ENCODE peak calls at places on chromosome 13, in nine cellular contexts. One of them, this sample, is unnamed.

GRCh38 chr13:83372786-83373185 is 509.5 kb downstream of the SLITRK1 start:
- DNase-seq in uterus: no peak
- DNase-seq in SK-N-SH: no peak
- DNase-seq in BJ: no peak
- DNase-seq in lower leg skin: no peak
- DNase-seq in fibroblast of mammary gland: peak
- DNase-seq in AG10803: peak
- DNase-seq in breast epithelium: no peak
- DNase-seq in neural progenitor cell: no peak
- DNase-seq in this sample: no peak

GRCh38 chr13:95679722-95680121 is 2.8 kb downstream of the DNAJC3 start:
- DNase-seq in uterus: no peak
- DNase-seq in SK-N-SH: no peak
- DNase-seq in BJ: no peak
- DNase-seq in lower leg skin: no peak
- DNase-seq in fibroblast of mammary gland: no peak
- DNase-seq in AG10803: no peak
- DNase-seq in breast epithelium: no peak
- DNase-seq in neural progenitor cell: no peak
- DNase-seq in this sample: no peak

GRCh38 chr13:94416454-94417080 is 62.9 kb downstream of the DCT start:
- DNase-seq in uterus: no peak
- DNase-seq in SK-N-SH: peak
- DNase-seq in BJ: no peak
- DNase-seq in lower leg skin: no peak
- DNase-seq in fibroblast of mammary gland: peak
- DNase-seq in AG10803: no peak
- DNase-seq in breast epithelium: no peak
- DNase-seq in neural progenitor cell: peak
- DNase-seq in this sample: no peak

GRCh38 chr13:24050292-24050711 is 110.2 kb upstream of the SPATA13 start:
- DNase-seq in uterus: peak
- DNase-seq in SK-N-SH: no peak
- DNase-seq in BJ: no peak
- DNase-seq in lower leg skin: no peak
- DNase-seq in fibroblast of mammary gland: peak
- DNase-seq in AG10803: peak
- DNase-seq in breast epithelium: peak
- DNase-seq in neural progenitor cell: no peak
- DNase-seq in this sample: no peak

GRCh38 chr13:100662470-100663211 is 12.0 kb downstream of the TMTC4 start:
- DNase-seq in uterus: no peak
- DNase-seq in SK-N-SH: no peak
- DNase-seq in BJ: no peak
- DNase-seq in lower leg skin: no peak
- DNase-seq in fibroblast of mammary gland: no peak
- DNase-seq in AG10803: no peak
- DNase-seq in breast epithelium: no peak
- DNase-seq in neural progenitor cell: no peak
- DNase-seq in this sample: no peak

GRCh38 chr13:75685239-75685697 is 49.1 kb downstream of the LMO7 start:
- DNase-seq in uterus: no peak
- DNase-seq in SK-N-SH: no peak
- DNase-seq in BJ: peak
- DNase-seq in lower leg skin: no peak
- DNase-seq in fibroblast of mammary gland: peak
- DNase-seq in AG10803: peak
- DNase-seq in breast epithelium: no peak
- DNase-seq in neural progenitor cell: peak
- DNase-seq in this sample: no peak

GRCh38 chr13:22936228-22936627 is 244.6 kb upstream of the SGCG start:
- DNase-seq in uterus: no peak
- DNase-seq in SK-N-SH: no peak
- DNase-seq in BJ: no peak
- DNase-seq in lower leg skin: no peak
- DNase-seq in fibroblast of mammary gland: no peak
- DNase-seq in AG10803: no peak
- DNase-seq in breast epithelium: no peak
- DNase-seq in neural progenitor cell: no peak
- DNase-seq in this sample: no peak

GRCh38 chr13:66644855-66645460 is 585.2 kb downstream of the PCDH9 start:
- DNase-seq in uterus: no peak
- DNase-seq in SK-N-SH: no peak
- DNase-seq in BJ: no peak
- DNase-seq in lower leg skin: no peak
- DNase-seq in fibroblast of mammary gland: no peak
- DNase-seq in AG10803: no peak
- DNase-seq in breast epithelium: no peak
- DNase-seq in neural progenitor cell: no peak
- DNase-seq in this sample: no peak

GRCh38 chr13:67018775-67019174 is 211.4 kb downstream of the PCDH9 start:
- DNase-seq in uterus: no peak
- DNase-seq in SK-N-SH: no peak
- DNase-seq in BJ: no peak
- DNase-seq in lower leg skin: no peak
- DNase-seq in fibroblast of mammary gland: no peak
- DNase-seq in AG10803: no peak
- DNase-seq in breast epithelium: no peak
- DNase-seq in neural progenitor cell: no peak
- DNase-seq in this sample: no peak

GRCh38 chr13:22926176-22927007 is 254.4 kb upstream of the SGCG start:
- DNase-seq in uterus: peak
- DNase-seq in SK-N-SH: no peak
- DNase-seq in BJ: peak
- DNase-seq in lower leg skin: peak
- DNase-seq in fibroblast of mammary gland: peak
- DNase-seq in AG10803: peak
- DNase-seq in breast epithelium: peak
- DNase-seq in neural progenitor cell: peak
- DNase-seq in this sample: peak

GRCh38 chr13:27666951-27667350 is 45.3 kb downstream of the POLR1D start:
- DNase-seq in uterus: no peak
- DNase-seq in SK-N-SH: no peak
- DNase-seq in BJ: no peak
- DNase-seq in lower leg skin: no peak
- DNase-seq in fibroblast of mammary gland: no peak
- DNase-seq in AG10803: no peak
- DNase-seq in breast epithelium: no peak
- DNase-seq in neural progenitor cell: no peak
- DNase-seq in this sample: no peak

GRCh38 chr13:95948646-95949045 is 104.6 kb downstream of the UGGT2 start:
- DNase-seq in uterus: no peak
- DNase-seq in SK-N-SH: no peak
- DNase-seq in BJ: no peak
- DNase-seq in lower leg skin: no peak
- DNase-seq in fibroblast of mammary gland: peak
- DNase-seq in AG10803: peak
- DNase-seq in breast epithelium: no peak
- DNase-seq in neural progenitor cell: no peak
- DNase-seq in this sample: no peak

GRCh38 chr13:73058432-73058740 is 419 bp upstream of the KLF5 start:
- DNase-seq in uterus: no peak
- DNase-seq in SK-N-SH: no peak
- DNase-seq in BJ: no peak
- DNase-seq in lower leg skin: no peak
- DNase-seq in fibroblast of mammary gland: no peak
- DNase-seq in AG10803: no peak
- DNase-seq in breast epithelium: no peak
- DNase-seq in neural progenitor cell: no peak
- DNase-seq in this sample: no peak

DNA sequence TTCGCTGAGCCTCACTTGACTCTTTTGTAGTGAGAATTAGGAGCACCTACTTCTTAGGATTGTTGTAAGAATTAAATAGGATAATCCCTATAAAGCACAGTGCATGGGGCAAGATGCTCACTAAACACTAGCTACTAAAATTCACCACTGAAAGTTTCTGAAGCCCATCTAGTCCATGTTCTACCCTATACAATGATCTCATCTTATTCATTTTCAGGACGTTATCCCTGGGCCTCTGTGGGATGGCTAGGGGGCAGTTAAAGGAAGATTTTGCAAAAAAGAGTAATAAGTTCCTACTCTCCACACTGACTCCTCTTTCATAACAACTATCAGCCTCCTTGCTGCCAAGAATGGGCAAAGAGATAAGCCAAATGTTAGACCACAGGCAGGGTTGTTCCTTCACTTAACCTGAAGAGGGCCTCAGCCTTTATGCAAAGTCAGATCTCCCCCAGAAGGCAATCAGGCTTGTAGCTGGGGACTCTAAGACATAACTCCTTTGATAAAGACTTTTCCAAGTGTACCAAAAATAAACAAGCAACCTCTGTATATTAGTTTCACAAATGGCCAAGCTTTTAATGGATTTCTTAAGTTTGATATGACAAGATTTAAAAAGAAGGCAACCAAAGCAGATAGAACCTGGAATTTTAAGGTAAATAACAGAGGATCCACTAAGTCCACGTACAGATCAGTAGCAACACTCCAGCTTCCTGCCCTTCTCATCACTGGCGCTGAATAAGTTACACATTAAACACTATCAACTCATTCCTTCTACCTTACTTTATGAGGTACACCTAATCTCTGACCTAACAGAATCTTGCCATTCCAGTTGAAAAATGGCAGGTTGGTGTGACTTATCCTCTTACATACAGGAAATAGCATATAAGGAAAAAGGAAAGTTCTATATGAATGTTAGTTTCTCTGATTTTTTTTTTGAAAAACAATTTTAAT is 44.4 kb downstream of the ELF1 start:
- DNase-seq in uterus: no peak
- DNase-seq in SK-N-SH: no peak
- DNase-seq in BJ: no peak
- DNase-seq in lower leg skin: no peak
- DNase-seq in fibroblast of mammary gland: peak
- DNase-seq in AG10803: peak
- DNase-seq in breast epithelium: no peak
- DNase-seq in neural progenitor cell: peak
- DNase-seq in this sample: no peak
- TF ChIP-seq CTCF in uterus: peak
- TF ChIP-seq CTCF in SK-N-SH: peak
- TF ChIP-seq CTCF in BJ: peak
- TF ChIP-seq CTCF in lower leg skin: no peak
- TF ChIP-seq CTCF in fibroblast of mammary gland: peak
- TF ChIP-seq CTCF in AG10803: peak
- TF ChIP-seq CTCF in breast epithelium: no peak
- TF ChIP-seq CTCF in neural progenitor cell: peak
- TF ChIP-seq CTCF in this sample: no peak

DNA sequence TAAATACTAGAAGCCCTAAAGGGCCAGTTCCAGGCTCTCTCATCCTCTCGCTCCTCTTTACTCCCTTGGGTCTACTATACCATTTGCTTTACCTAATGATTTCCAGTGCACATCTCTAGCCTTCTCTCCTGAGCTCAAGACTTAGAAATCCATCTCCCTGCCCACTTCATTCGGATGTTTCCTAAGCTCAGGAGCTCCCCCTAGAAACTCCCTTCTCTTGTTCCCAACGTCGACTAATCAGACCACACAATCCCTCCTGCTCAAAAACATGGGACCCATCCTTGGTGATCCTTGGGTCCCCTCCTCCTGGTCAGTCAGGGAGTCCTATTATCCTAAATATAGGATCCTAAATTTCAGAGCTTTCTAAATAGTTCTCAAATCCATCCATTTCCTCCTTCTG is 21.1 kb upstream of the STK24 start:
- DNase-seq in uterus: no peak
- DNase-seq in SK-N-SH: no peak
- DNase-seq in BJ: no peak
- DNase-seq in lower leg skin: no peak
- DNase-seq in fibroblast of mammary gland: peak
- DNase-seq in AG10803: no peak
- DNase-seq in breast epithelium: no peak
- DNase-seq in neural progenitor cell: peak
- DNase-seq in this sample: no peak
- TF ChIP-seq CTCF in uterus: no peak
- TF ChIP-seq CTCF in SK-N-SH: no peak
- TF ChIP-seq CTCF in BJ: peak
- TF ChIP-seq CTCF in lower leg skin: no peak
- TF ChIP-seq CTCF in fibroblast of mammary gland: peak
- TF ChIP-seq CTCF in AG10803: peak
- TF ChIP-seq CTCF in breast epithelium: no peak
- TF ChIP-seq CTCF in neural progenitor cell: peak
- TF ChIP-seq CTCF in this sample: no peak

DNA sequence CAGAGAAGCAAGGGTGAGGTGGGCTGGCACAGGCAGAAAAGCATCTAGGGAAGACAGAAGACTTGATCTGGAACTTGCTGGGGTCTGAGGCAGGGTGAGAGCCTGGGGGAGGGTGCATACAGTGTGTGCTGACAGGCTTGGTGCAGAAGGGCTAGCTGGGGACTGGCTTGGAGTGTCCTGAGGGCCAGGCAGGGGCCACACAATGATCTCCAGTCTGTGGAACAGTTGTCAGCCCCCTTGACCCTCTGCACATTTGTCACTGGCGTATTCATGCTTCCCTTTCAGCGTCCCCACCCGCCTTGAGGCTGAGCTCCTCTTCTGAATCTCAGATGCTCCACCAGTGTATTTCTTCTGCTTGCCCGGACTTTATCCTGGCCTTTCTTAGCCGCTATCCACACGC is 2.8 kb upstream of the MICU2 start:
- DNase-seq in uterus: no peak
- DNase-seq in SK-N-SH: no peak
- DNase-seq in BJ: no peak
- DNase-seq in lower leg skin: no peak
- DNase-seq in fibroblast of mammary gland: no peak
- DNase-seq in AG10803: no peak
- DNase-seq in breast epithelium: no peak
- DNase-seq in neural progenitor cell: no peak
- DNase-seq in this sample: no peak
- TF ChIP-seq CTCF in uterus: no peak
- TF ChIP-seq CTCF in SK-N-SH: no peak
- TF ChIP-seq CTCF in BJ: no peak
- TF ChIP-seq CTCF in lower leg skin: no peak
- TF ChIP-seq CTCF in fibroblast of mammary gland: no peak
- TF ChIP-seq CTCF in AG10803: no peak
- TF ChIP-seq CTCF in breast epithelium: no peak
- TF ChIP-seq CTCF in neural progenitor cell: no peak
- TF ChIP-seq CTCF in this sample: no peak

DNA sequence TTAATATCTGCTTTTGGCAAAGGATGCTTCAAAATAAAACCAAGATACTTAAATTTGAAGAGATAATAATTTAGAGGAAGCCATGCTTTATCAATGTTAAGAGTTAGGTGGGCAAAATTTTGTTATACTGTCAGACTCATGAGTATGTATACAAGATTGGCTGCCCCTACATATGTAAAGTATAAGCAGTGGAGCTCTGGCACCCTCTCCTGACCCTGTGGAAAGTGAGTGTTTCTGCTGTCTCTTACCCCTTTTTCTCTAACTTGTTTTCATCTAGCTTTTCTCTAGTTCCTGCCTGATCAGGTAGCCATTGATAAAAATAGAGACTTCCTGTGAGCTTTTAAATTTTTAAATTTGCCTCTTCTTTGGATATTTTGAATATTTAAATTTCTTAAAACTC is 710.9 kb upstream of the SPRY2 start:
- DNase-seq in uterus: no peak
- DNase-seq in SK-N-SH: peak
- DNase-seq in BJ: no peak
- DNase-seq in lower leg skin: no peak
- DNase-seq in fibroblast of mammary gland: peak
- DNase-seq in AG10803: no peak
- DNase-seq in breast epithelium: no peak
- DNase-seq in neural progenitor cell: peak
- DNase-seq in this sample: no peak
- TF ChIP-seq CTCF in uterus: no peak
- TF ChIP-seq CTCF in SK-N-SH: peak
- TF ChIP-seq CTCF in BJ: no peak
- TF ChIP-seq CTCF in lower leg skin: no peak
- TF ChIP-seq CTCF in fibroblast of mammary gland: peak
- TF ChIP-seq CTCF in AG10803: no peak
- TF ChIP-seq CTCF in breast epithelium: no peak
- TF ChIP-seq CTCF in neural progenitor cell: peak
- TF ChIP-seq CTCF in this sample: no peak

GRCh38 chr13:111046590-111047141 is 68.4 kb upstream of the ARHGEF7 start:
- DNase-seq in uterus: no peak
- DNase-seq in SK-N-SH: no peak
- DNase-seq in BJ: no peak
- DNase-seq in lower leg skin: no peak
- DNase-seq in fibroblast of mammary gland: peak
- DNase-seq in AG10803: peak
- DNase-seq in breast epithelium: no peak
- DNase-seq in neural progenitor cell: no peak
- DNase-seq in this sample: no peak
- TF ChIP-seq CTCF in uterus: no peak
- TF ChIP-seq CTCF in SK-N-SH: peak
- TF ChIP-seq CTCF in BJ: peak
- TF ChIP-seq CTCF in lower leg skin: no peak
- TF ChIP-seq CTCF in fibroblast of mammary gland: peak
- TF ChIP-seq CTCF in AG10803: peak
- TF ChIP-seq CTCF in breast epithelium: no peak
- TF ChIP-seq CTCF in neural progenitor cell: no peak
- TF ChIP-seq CTCF in this sample: no peak

This sample was measured in mesothelial cell of epicardium.